ENCODE peak calls at places on chromosomes 11 and 22, in eight cellular contexts. B is neural crest cell, L is Caco-2, K is omental fat pad, Q is GM10248, Z is tibial artery, D is GM12865, U is tibial nerve. W is an unnamed sample.

GRCh38 chr11:99325807-99326206 is 305.1 kb downstream of the CNTN5 start:
- DNase-seq in U (no peak), D (no peak), B (no peak), L (no peak), K (no peak), Q (no peak), Z (no peak), W (no peak)

GRCh38 chr22:26995222-26995621 is 337.8 kb downstream of the MIAT start:
- DNase-seq in Q (no peak), B (no peak), L (no peak), K (no peak), U (no peak), D (no peak), Z (no peak), W (no peak)

GRCh38 chr22:41913842-41914534 is 886 bp downstream of the SHISA8 start:
- DNase-seq in U (no peak), B (no peak), Z (no peak), Q (no peak), K (no peak), D (no peak), L (no peak), W (peak; percentile 41)

GRCh38 chr22:49838771-49839717 is 11.4 kb upstream of the BRD1 start:
- DNase-seq in K (no peak), U (no peak), D (peak; percentile 61), L (no peak), Q (peak; percentile 78), B (no peak), Z (no peak), W (no peak)

GRCh38 chr22:47200273-47201051 is 438.0 kb downstream of the TBC1D22A start:
- DNase-seq in D (no peak), L (no peak), Q (no peak), Z (no peak), B (no peak), U (peak; percentile 7), K (peak; percentile 10), W (no peak)

GRCh38 chr11:47177229-47177845 is 658 bp upstream of the ARFGAP2 start:
- DNase-seq in Z (peak; percentile 84), B (no peak), L (peak; percentile 69), U (peak; percentile 48), K (no peak), D (peak; percentile 89), Q (peak; percentile 84), W (no peak)

GRCh38 chr11:93251922-93252321 is 54.1 kb upstream of the SLC36A4 start:
- DNase-seq in U (no peak), Q (no peak), D (no peak), B (no peak), K (no peak), L (no peak), Z (no peak), W (no peak)

GRCh38 chr11:116471608-116472007 is 301.2 kb downstream of the BUD13 start:
- DNase-seq in D (no peak), Z (no peak), U (no peak), Q (no peak), B (no peak), K (no peak), L (peak; percentile 55), W (no peak)

GRCh38 chr22:21760640-21761039 is 25.0 kb upstream of the YPEL1 start:
- DNase-seq in Z (no peak), B (no peak), U (no peak), Q (no peak), K (no peak), D (no peak), L (no peak), W (no peak)

GRCh38 chr22:20463324-20464095 is 25.9 kb upstream of the SCARF2 start:
- DNase-seq in Q (peak; percentile 51), L (no peak), B (no peak), D (peak; percentile 45), K (no peak), Z (no peak), U (no peak), W (peak; percentile 38)

GRCh38 chr11:15579287-15580001 is 464.7 kb downstream of the INSC start:
- DNase-seq in U (no peak), L (no peak), D (no peak), Q (no peak), Z (no peak), B (no peak), K (no peak), W (no peak)

GRCh38 chr22:17633998-17634323 is 4.6 kb upstream of the BCL2L13 start:
- DNase-seq in B (no peak), U (no peak), Z (no peak), D (no peak), L (no peak), K (no peak), Q (no peak), W (no peak)

GRCh38 chr11:103035656-103036434 is 56.1 kb downstream of the DCUN1D5 start:
- DNase-seq in Z (no peak), K (no peak), U (no peak), D (peak; percentile 75), L (peak; percentile 75), B (peak; percentile 9), Q (peak; percentile 50), W (no peak)

GRCh38 chr11:105693075-105693474 is 83.2 kb downstream of the GRIA4 start:
- DNase-seq in D (no peak), U (no peak), Q (no peak), B (no peak), Z (no peak), L (no peak), K (no peak), W (no peak)

GRCh38 chr22:47920380-47920959 is 1158.0 kb downstream of the TBC1D22A start:
- DNase-seq in Q (no peak), Z (no peak), K (no peak), U (no peak), B (no peak), L (no peak), D (no peak), W (no peak)

GRCh38 chr22:30969532-30970355 is 679 bp downstream of the TUG1 start:
- DNase-seq in B (no peak), L (peak; percentile 60), K (no peak), Z (no peak), D (peak; percentile 80), U (no peak), Q (peak; percentile 57), W (peak; percentile 65)

GRCh38 chr11:79258606-79259005 is 182.2 kb downstream of the TENM4 start:
- DNase-seq in B (no peak), Q (no peak), Z (no peak), U (no peak), K (no peak), D (no peak), L (no peak), W (no peak)

GRCh38 chr11:79262221-79262620 is 178.6 kb downstream of the TENM4 start:
- DNase-seq in K (no peak), Q (no peak), L (no peak), B (no peak), Z (no peak), D (no peak), U (no peak), W (no peak)

GRCh38 chr11:79263001-79263400 is 177.8 kb downstream of the TENM4 start:
- DNase-seq in Z (no peak), U (no peak), D (no peak), L (no peak), B (no peak), Q (no peak), K (no peak), W (peak; percentile 79)

GRCh38 chr11:79255965-79256364 is 184.9 kb downstream of the TENM4 start:
- DNase-seq in U (no peak), B (no peak), Q (no peak), L (no peak), K (no peak), D (no peak), Z (no peak), W (no peak)

GRCh38 chr11:79259800-79260199 is 181.0 kb downstream of the TENM4 start:
- DNase-seq in Z (no peak), L (peak; percentile 31), Q (no peak), U (no peak), K (no peak), B (no peak), D (no peak), W (no peak)
- TF ChIP-seq CTCF in Z (peak; percentile 22), L (peak; percentile 61), Q (no peak), U (no peak), K (no peak), B (peak; percentile 30), D (no peak), W (no peak)

DNA sequence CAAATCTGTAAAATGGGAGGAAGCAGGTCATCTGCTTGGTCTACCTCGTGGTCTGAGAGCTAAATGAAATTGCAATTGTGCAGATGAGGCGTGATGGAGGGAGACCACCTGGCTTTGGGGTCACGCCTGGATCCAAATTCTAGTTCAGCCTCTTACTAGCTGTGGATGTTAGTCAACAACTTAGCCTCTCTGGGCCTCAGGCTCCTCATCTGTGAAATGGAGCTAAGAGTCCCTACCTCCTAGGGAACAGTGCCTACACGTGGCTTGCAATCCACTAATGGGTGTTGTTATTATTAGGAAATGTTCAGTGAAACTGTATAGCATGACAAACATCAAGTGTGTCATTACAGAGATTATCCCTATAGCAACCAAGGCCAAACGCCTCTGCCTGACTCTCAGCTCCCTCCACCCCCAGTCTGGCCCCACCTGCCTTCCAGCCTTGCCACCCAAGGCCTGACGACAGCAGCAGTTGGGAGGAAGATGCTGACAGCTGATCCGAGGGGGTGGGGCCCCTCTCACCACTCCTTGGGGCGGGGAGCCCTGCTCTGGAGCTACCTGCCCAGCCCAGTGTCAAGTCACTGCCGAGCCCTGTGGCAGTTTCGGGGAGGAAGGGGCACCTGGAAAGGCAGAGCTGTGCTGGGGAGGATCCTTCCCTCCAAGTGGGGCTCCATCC is 1.7 kb upstream of the RHOD start:
- DNase-seq in D (no peak), Q (no peak), B (no peak), L (peak; percentile 86), U (no peak), K (no peak), Z (no peak), W (no peak)
- TF ChIP-seq CTCF in D (no peak), Q (no peak), B (no peak), L (peak; percentile 7), U (no peak), K (no peak), Z (no peak), W (no peak)

GRCh38 chr11:46075928-46076327 is 45.3 kb downstream of the PHF21A start:
- DNase-seq in U (no peak), Z (no peak), Q (no peak), B (no peak), L (peak; percentile 5), K (no peak), D (no peak), W (no peak)
- TF ChIP-seq CTCF in U (no peak), Z (no peak), Q (peak; percentile 10), B (no peak), L (peak; percentile 26), K (no peak), D (no peak), W (no peak)

GRCh38 chr22:23523746-23524145 is 56.3 kb downstream of the IGLL1 start:
- DNase-seq in Q (no peak), Z (no peak), K (no peak), B (no peak), U (no peak), D (no peak), L (no peak), W (no peak)

GRCh38 chr22:23519442-23520177 is 60.5 kb downstream of the IGLL1 start:
- DNase-seq in B (no peak), D (no peak), Q (no peak), Z (no peak), U (no peak), K (no peak), L (no peak), W (no peak)

GRCh38 chr22:23522642-23523251 is 57.3 kb downstream of the IGLL1 start:
- DNase-seq in Q (no peak), B (no peak), K (no peak), U (no peak), Z (peak; percentile 79), L (no peak), D (no peak), W (no peak)

GRCh38 chr22:23520875-23521441 is 59.1 kb downstream of the IGLL1 start:
- DNase-seq in L (peak; percentile 58), U (peak; percentile 32), Q (no peak), Z (no peak), K (no peak), B (peak; percentile 25), D (no peak), W (peak; percentile 74)

GRCh38 chr22:23521442-23522113 is 58.5 kb downstream of the IGLL1 start:
- DNase-seq in L (peak; percentile 95), U (peak; percentile 88), B (peak; percentile 93), Z (peak; percentile 94), Q (peak; percentile 86), D (peak; percentile 91), K (peak; percentile 73), W (peak; percentile 98)
- TF ChIP-seq CTCF in L (peak; percentile 26), U (peak; percentile 32), B (peak; percentile 31), Z (no peak), Q (no peak), D (peak; percentile 16), K (no peak), W (peak; percentile 15)

W was measured in glutamatergic neuron.